ENCODE peak calls at places on chromosomes 12 and 14, in eight cellular contexts. One of them, this sample, is unnamed.

GRCh38 chr12:59619461-59620240 is 23.8 kb downstream of the SLC16A7 start:
- DNase-seq in GM12878: no peak
- DNase-seq in type B pancreatic cell: no peak
- DNase-seq in ovary: no peak
- DNase-seq in GM20000: no peak
- DNase-seq in GM13977: no peak
- DNase-seq in foreskin fibroblast: no peak
- DNase-seq in RWPE1: no peak
- DNase-seq in this sample: no peak

GRCh38 chr12:11794751-11795150 is 145.3 kb downstream of the ETV6 start:
- DNase-seq in ovary: no peak
- DNase-seq in type B pancreatic cell: no peak
- DNase-seq in GM12878: no peak
- DNase-seq in RWPE1: no peak
- DNase-seq in GM20000: no peak
- DNase-seq in foreskin fibroblast: no peak
- DNase-seq in GM13977: no peak
- DNase-seq in this sample: no peak

GRCh38 chr12:77847060-77847541 is 16.4 kb downstream of the NAV3 start:
- DNase-seq in GM13977: peak
- DNase-seq in GM12878: peak
- DNase-seq in ovary: no peak
- DNase-seq in type B pancreatic cell: no peak
- DNase-seq in RWPE1: peak
- DNase-seq in foreskin fibroblast: peak
- DNase-seq in GM20000: peak
- DNase-seq in this sample: peak

GRCh38 chr12:132812631-132813305 is 15.9 kb downstream of the GOLGA3 start:
- DNase-seq in GM20000: no peak
- DNase-seq in GM12878: no peak
- DNase-seq in RWPE1: no peak
- DNase-seq in ovary: no peak
- DNase-seq in type B pancreatic cell: no peak
- DNase-seq in foreskin fibroblast: peak
- DNase-seq in GM13977: no peak
- DNase-seq in this sample: no peak

GRCh38 chr12:58607805-58608204 is 312.5 kb downstream of the LRIG3 start:
- DNase-seq in GM20000: no peak
- DNase-seq in RWPE1: no peak
- DNase-seq in foreskin fibroblast: no peak
- DNase-seq in type B pancreatic cell: no peak
- DNase-seq in GM12878: no peak
- DNase-seq in ovary: no peak
- DNase-seq in GM13977: no peak
- DNase-seq in this sample: no peak

GRCh38 chr14:99806040-99806439 is 12.8 kb downstream of the EML1 start:
- DNase-seq in foreskin fibroblast: no peak
- DNase-seq in ovary: no peak
- DNase-seq in type B pancreatic cell: no peak
- DNase-seq in GM13977: no peak
- DNase-seq in GM20000: no peak
- DNase-seq in GM12878: no peak
- DNase-seq in RWPE1: no peak
- DNase-seq in this sample: no peak

GRCh38 chr12:49883065-49883464 is 20.6 kb downstream of the FAIM2 start:
- DNase-seq in ovary: no peak
- DNase-seq in GM13977: no peak
- DNase-seq in GM20000: no peak
- DNase-seq in GM12878: no peak
- DNase-seq in RWPE1: no peak
- DNase-seq in type B pancreatic cell: no peak
- DNase-seq in foreskin fibroblast: no peak
- DNase-seq in this sample: no peak

GRCh38 chr14:78074546-78074945 is 95.6 kb upstream of the NRXN3 start:
- DNase-seq in type B pancreatic cell: no peak
- DNase-seq in GM20000: no peak
- DNase-seq in RWPE1: no peak
- DNase-seq in foreskin fibroblast: no peak
- DNase-seq in ovary: no peak
- DNase-seq in GM13977: no peak
- DNase-seq in GM12878: no peak
- DNase-seq in this sample: no peak

GRCh38 chr12:46524778-46525177 is 152.2 kb upstream of the SLC38A2 start:
- DNase-seq in GM13977: no peak
- DNase-seq in ovary: peak
- DNase-seq in GM20000: no peak
- DNase-seq in type B pancreatic cell: no peak
- DNase-seq in RWPE1: no peak
- DNase-seq in GM12878: no peak
- DNase-seq in foreskin fibroblast: peak
- DNase-seq in this sample: no peak

GRCh38 chr14:104506461-104507253 is 72.9 kb upstream of the C14orf180 start:
- DNase-seq in foreskin fibroblast: no peak
- DNase-seq in GM20000: no peak
- DNase-seq in RWPE1: no peak
- DNase-seq in type B pancreatic cell: peak
- DNase-seq in GM12878: no peak
- DNase-seq in ovary: no peak
- DNase-seq in GM13977: peak
- DNase-seq in this sample: no peak

DNA sequence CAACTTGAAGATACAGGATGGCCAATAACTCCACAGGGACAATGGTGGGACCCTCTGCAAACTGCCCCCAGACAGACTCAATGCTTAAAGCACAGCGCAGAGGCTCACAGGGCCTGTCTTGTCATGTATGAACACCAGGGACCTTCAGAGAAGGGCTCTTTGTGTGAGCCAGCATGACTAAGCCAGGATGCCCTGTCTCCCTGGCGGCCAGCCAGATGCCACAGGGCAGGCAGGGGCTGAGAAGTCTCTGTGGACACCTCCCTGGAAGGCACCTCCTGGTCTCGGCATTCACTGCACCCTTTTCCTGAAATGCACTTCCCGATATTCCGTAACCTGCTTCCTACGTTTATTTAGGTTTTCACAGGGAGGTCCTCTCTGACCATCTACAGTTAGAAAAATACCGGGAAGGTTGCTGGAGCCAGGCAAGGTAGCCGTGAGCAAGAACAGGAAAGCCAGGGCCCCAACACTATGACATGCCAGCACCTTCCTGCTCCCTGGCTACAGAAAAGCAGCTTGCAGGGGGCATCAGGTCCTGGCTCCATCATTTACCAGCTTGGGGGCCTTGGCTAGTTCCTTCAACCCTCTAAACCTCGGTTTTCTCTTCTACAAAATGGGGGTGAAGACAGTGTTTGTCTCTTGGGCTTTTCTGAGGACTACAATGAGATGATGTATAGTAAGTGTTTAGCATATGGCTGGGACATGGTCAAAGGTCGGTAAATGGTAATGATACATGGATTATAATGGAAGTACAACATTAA is 65.0 kb downstream of the PITPNM2 start:
- DNase-seq in type B pancreatic cell: no peak
- DNase-seq in foreskin fibroblast: peak
- DNase-seq in GM13977: no peak
- DNase-seq in ovary: no peak
- DNase-seq in GM12878: no peak
- DNase-seq in RWPE1: peak
- DNase-seq in GM20000: no peak
- DNase-seq in this sample: no peak
- TF ChIP-seq CTCF in type B pancreatic cell: no peak
- TF ChIP-seq CTCF in foreskin fibroblast: no peak
- TF ChIP-seq CTCF in GM13977: no peak
- TF ChIP-seq CTCF in ovary: no peak
- TF ChIP-seq CTCF in GM12878: no peak
- TF ChIP-seq CTCF in RWPE1: no peak
- TF ChIP-seq CTCF in GM20000: no peak
- TF ChIP-seq CTCF in this sample: no peak

DNA sequence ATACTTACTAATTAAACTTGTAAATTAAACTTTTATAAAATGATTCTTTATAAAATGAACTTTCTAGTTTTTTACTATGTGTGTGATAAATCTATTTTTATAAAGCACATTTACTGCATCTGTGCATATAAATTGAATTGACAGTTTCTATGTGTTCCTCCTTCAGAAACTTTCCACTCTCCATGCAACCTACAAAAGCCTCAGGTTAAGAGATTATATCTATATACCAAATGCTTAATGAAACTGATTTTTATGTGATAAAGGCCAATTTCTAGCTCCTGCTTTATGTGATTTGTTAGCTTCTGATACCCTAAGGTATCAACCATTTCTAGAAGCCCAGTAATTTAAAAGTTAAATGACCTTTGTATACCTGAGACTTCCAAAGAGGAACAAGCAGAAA is 174.0 kb downstream of the SRGAP1 start:
- DNase-seq in GM12878: no peak
- DNase-seq in GM20000: no peak
- DNase-seq in RWPE1: no peak
- DNase-seq in foreskin fibroblast: no peak
- DNase-seq in ovary: no peak
- DNase-seq in type B pancreatic cell: no peak
- DNase-seq in GM13977: no peak
- DNase-seq in this sample: no peak
- TF ChIP-seq CTCF in GM12878: no peak
- TF ChIP-seq CTCF in GM20000: no peak
- TF ChIP-seq CTCF in RWPE1: no peak
- TF ChIP-seq CTCF in foreskin fibroblast: no peak
- TF ChIP-seq CTCF in ovary: no peak
- TF ChIP-seq CTCF in type B pancreatic cell: no peak
- TF ChIP-seq CTCF in GM13977: no peak
- TF ChIP-seq CTCF in this sample: no peak

DNA sequence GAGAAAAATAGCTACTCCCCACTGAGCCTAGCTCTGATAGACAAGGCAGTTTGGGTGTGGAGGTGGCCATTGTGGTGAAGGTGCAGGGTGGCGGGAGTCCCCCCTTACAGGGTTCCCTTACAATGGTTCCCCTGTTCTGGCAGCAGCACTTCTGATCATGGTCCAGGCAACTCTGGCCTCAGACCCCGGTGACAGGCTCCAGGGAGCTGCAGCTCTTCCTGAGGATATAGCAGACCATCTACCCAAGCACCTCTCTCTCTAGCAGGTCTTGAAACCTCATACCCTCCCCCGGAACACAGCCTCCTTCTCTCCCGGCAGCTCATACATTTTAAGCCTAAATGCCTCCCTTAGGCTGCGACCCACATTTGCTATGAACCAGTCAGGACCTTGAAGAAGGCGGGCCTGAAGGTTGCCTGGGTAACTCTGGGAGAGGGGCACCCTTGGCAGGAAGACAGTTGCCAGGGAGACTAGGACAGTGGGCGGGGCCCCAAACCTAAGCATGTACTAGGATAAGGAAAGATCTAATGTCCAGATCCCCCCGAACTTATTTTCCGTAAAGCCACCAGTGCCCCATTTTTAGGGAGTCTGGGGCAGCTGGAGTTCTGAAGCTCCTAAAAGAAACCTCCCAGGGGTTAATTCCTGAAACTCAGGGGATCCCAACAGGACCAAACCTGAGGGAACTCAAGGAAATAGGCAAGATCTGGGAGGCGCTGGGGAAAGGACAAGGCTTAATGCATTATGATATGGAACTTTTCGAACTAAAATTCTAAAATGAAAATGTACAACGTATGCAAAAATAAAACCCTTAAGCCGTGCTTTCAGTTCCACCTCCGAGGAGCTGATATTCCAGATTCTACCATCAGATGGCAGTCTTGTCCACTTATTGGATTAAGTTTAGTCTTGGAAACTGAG is 4.6 kb upstream of the GDF11 start:
- DNase-seq in foreskin fibroblast: peak
- DNase-seq in GM13977: peak
- DNase-seq in RWPE1: peak
- DNase-seq in GM20000: peak
- DNase-seq in type B pancreatic cell: no peak
- DNase-seq in ovary: peak
- DNase-seq in GM12878: peak
- DNase-seq in this sample: peak
- TF ChIP-seq CTCF in foreskin fibroblast: peak
- TF ChIP-seq CTCF in GM13977: peak
- TF ChIP-seq CTCF in RWPE1: peak
- TF ChIP-seq CTCF in GM20000: peak
- TF ChIP-seq CTCF in type B pancreatic cell: peak
- TF ChIP-seq CTCF in ovary: peak
- TF ChIP-seq CTCF in GM12878: peak
- TF ChIP-seq CTCF in this sample: peak

DNA sequence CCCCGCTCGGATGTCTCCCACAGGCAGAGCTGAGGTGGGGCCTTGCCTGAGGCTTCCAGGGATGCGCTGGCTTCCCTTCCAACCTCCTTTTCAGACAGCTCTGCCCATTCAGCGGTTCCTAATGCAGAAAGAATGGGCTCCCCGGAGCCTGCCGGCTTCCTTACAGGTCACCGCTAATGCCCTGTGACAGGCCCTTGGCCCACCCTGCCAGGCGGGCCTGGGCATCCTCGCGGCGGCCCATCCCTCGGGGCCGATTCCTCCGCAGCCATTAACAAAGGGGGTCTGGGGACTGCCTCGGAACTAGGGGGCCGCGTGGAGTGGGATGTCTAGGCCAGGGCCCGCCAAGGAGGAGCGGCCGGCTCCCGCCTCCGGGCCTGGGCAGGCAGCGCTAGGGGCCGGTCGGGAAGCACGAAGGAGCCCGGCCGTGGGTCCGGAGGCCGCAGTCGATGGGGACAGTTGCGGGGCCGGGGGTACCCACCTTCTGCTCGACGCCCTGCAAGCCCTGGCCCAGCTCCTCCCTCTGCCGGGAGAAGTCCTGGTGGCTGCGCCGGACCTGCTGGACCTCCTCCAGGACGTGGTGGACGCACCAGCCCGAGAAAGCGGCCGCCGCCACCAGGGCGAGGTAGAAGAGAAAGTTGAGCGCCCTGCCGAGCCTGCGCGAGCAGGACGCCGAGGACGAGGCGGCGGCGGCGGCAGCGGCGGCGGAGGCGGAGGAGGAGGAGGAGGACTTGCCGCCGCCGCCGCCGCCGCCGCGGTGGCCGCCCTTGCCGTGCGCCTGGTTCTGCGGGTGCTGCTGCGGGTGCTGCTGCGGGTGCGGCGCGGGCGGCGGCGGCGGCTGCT is 709 bp downstream of the CKAP4 start:
- DNase-seq in type B pancreatic cell: no peak
- DNase-seq in GM13977: peak
- DNase-seq in foreskin fibroblast: peak
- DNase-seq in GM20000: peak
- DNase-seq in ovary: peak
- DNase-seq in RWPE1: peak
- DNase-seq in GM12878: no peak
- DNase-seq in this sample: peak
- TF ChIP-seq CTCF in type B pancreatic cell: no peak
- TF ChIP-seq CTCF in GM13977: no peak
- TF ChIP-seq CTCF in foreskin fibroblast: peak
- TF ChIP-seq CTCF in GM20000: no peak
- TF ChIP-seq CTCF in ovary: no peak
- TF ChIP-seq CTCF in RWPE1: no peak
- TF ChIP-seq CTCF in GM12878: no peak
- TF ChIP-seq CTCF in this sample: no peak